ENCODE peak calls at places on chromosome 10, in five cellular contexts. Y is fibroblast of villous mesenchyme, M is cardiac muscle cell, C is hypothalamus, J is NCI-H774. R is an unnamed sample.

GRCh38 chr10:68877482-68877881 is 23.6 kb upstream of the DDX50 start:
- DNase-seq in C (no peak), M (no peak), J (no peak), Y (no peak), R (no peak)

GRCh38 chr10:110840225-110840922 is 31.4 kb upstream of the PDCD4 start:
- DNase-seq in M (no peak), J (no peak), C (no peak), Y (no peak), R (no peak)

GRCh38 chr10:118792501-118792900 is 37.7 kb upstream of the CACUL1 start:
- DNase-seq in C (no peak), J (no peak), Y (no peak), M (no peak), R (no peak)

GRCh38 chr10:127886371-127887051 is 6.2 kb downstream of the CLRN3 start:
- DNase-seq in M (no peak), Y (no peak), J (no peak), C (no peak), R (no peak)

GRCh38 chr10:102729090-102730026 is 14.4 kb upstream of the WBP1L start:
- DNase-seq in J (peak), C (peak), M (peak), Y (peak), R (peak)

GRCh38 chr10:48763403-48763802 is 78.7 kb downstream of the WDFY4 start:
- DNase-seq in C (no peak), Y (no peak), M (no peak), J (no peak), R (no peak)

GRCh38 chr10:130220251-130221185 is 84.3 kb downstream of the GLRX3 start:
- DNase-seq in C (no peak), M (no peak), Y (no peak), J (no peak), R (no peak)

GRCh38 chr10:43407148-43407575 is 1.8 kb downstream of the HNRNPF start:
- DNase-seq in C (no peak), M (peak), Y (peak), J (peak), R (peak)

GRCh38 chr10:118107541-118107940 is 60.8 kb upstream of the RAB11FIP2 start:
- DNase-seq in J (no peak), M (no peak), Y (no peak), C (no peak), R (no peak)

GRCh38 chr10:52956451-52956850 is 183.9 kb upstream of the MBL2 start:
- DNase-seq in Y (peak), C (no peak), M (no peak), J (no peak), R (no peak)

GRCh38 chr10:95456486-95456885 is 104.7 kb downstream of the SORBS1 start:
- DNase-seq in M (no peak), Y (no peak), J (no peak), C (no peak), R (no peak)

GRCh38 chr10:26737730-26738129 is 40.2 kb downstream of the PDSS1 start:
- DNase-seq in J (no peak), Y (peak), C (no peak), M (no peak), R (no peak)

GRCh38 chr10:86286591-86287421 is 79.8 kb downstream of the GRID1 start:
- DNase-seq in J (no peak), C (no peak), M (no peak), Y (no peak), R (no peak)

GRCh38 chr10:119263966-119264621 is 56.7 kb downstream of the GRK5 start:
- DNase-seq in Y (peak), M (no peak), C (no peak), J (no peak), R (no peak)

GRCh38 chr10:61128196-61128595 is 184.2 kb upstream of the RHOBTB1 start:
- DNase-seq in Y (no peak), J (no peak), C (no peak), M (no peak), R (no peak)

GRCh38 chr10:126037946-126038345 is 141.6 kb downstream of the FANK1 start:
- DNase-seq in Y (no peak), C (no peak), J (no peak), M (no peak), R (no peak)

GRCh38 chr10:15744217-15744865 is 24.6 kb upstream of the ITGA8 start:
- DNase-seq in M (peak), C (no peak), J (peak), Y (peak), R (no peak)

GRCh38 chr10:101062231-101063161 is 707 bp downstream of the KAZALD1 start:
- DNase-seq in Y (peak), J (peak), M (peak), C (no peak), R (peak)

GRCh38 chr10:133224861-133225366 is 5.1 kb upstream of the UTF1 start:
- DNase-seq in J (no peak), M (no peak), C (no peak), Y (peak), R (no peak)

GRCh38 chr10:114403545-114404161 is 649 bp downstream of the AFAP1L2 start:
- DNase-seq in Y (peak), J (no peak), M (peak), C (no peak), R (peak)